ENCODE peak calls at places on chromosomes 12 and 14, in seven cellular contexts. One of them, this sample, is unnamed.

GRCh38 chr14:44204061-44204815 is 302.8 kb downstream of the FSCB start:
- DNase-seq in AG04449: no peak
- DNase-seq in neural progenitor cell: no peak
- DNase-seq in AG04450: no peak
- DNase-seq in HFF-Myc: no peak
- DNase-seq in astrocyte of the spinal cord: peak
- DNase-seq in GM10248: no peak
- DNase-seq in this sample: no peak

GRCh38 chr14:90091393-90091792 is 29.6 kb downstream of the KCNK13 start:
- DNase-seq in AG04449: no peak
- DNase-seq in neural progenitor cell: no peak
- DNase-seq in AG04450: no peak
- DNase-seq in HFF-Myc: no peak
- DNase-seq in astrocyte of the spinal cord: peak
- DNase-seq in GM10248: no peak
- DNase-seq in this sample: no peak

GRCh38 chr12:26172013-26172412 is 23.4 kb upstream of the SSPN start:
- DNase-seq in AG04449: no peak
- DNase-seq in neural progenitor cell: no peak
- DNase-seq in AG04450: no peak
- DNase-seq in HFF-Myc: no peak
- DNase-seq in astrocyte of the spinal cord: no peak
- DNase-seq in GM10248: no peak
- DNase-seq in this sample: no peak

GRCh38 chr14:77114609-77115008 is 16.6 kb downstream of the CIPC start:
- DNase-seq in AG04449: no peak
- DNase-seq in neural progenitor cell: no peak
- DNase-seq in AG04450: no peak
- DNase-seq in HFF-Myc: no peak
- DNase-seq in astrocyte of the spinal cord: no peak
- DNase-seq in GM10248: no peak
- DNase-seq in this sample: no peak

GRCh38 chr14:104105822-104106470 is 20.4 kb downstream of the ASPG start:
- DNase-seq in AG04449: no peak
- DNase-seq in neural progenitor cell: no peak
- DNase-seq in AG04450: no peak
- DNase-seq in HFF-Myc: no peak
- DNase-seq in astrocyte of the spinal cord: no peak
- DNase-seq in GM10248: no peak
- DNase-seq in this sample: no peak

GRCh38 chr12:111687255-111687654 is 1.4 kb downstream of the ACAD10 start:
- DNase-seq in AG04449: no peak
- DNase-seq in neural progenitor cell: no peak
- DNase-seq in AG04450: no peak
- DNase-seq in HFF-Myc: no peak
- DNase-seq in astrocyte of the spinal cord: no peak
- DNase-seq in GM10248: peak
- DNase-seq in this sample: peak

GRCh38 chr12:112005419-112006395 is 7.3 kb downstream of the TMEM116 start:
- DNase-seq in AG04449: no peak
- DNase-seq in neural progenitor cell: peak
- DNase-seq in AG04450: no peak
- DNase-seq in HFF-Myc: no peak
- DNase-seq in astrocyte of the spinal cord: no peak
- DNase-seq in GM10248: no peak
- DNase-seq in this sample: no peak

GRCh38 chr14:38016497-38016896 is 191.2 kb upstream of the SSTR1 start:
- DNase-seq in AG04449: no peak
- DNase-seq in neural progenitor cell: no peak
- DNase-seq in AG04450: no peak
- DNase-seq in HFF-Myc: no peak
- DNase-seq in astrocyte of the spinal cord: no peak
- DNase-seq in GM10248: no peak
- DNase-seq in this sample: no peak

GRCh38 chr14:105026789-105027563 is 6.1 kb upstream of the CDCA4 start:
- DNase-seq in AG04449: no peak
- DNase-seq in neural progenitor cell: no peak
- DNase-seq in AG04450: no peak
- DNase-seq in HFF-Myc: no peak
- DNase-seq in astrocyte of the spinal cord: peak
- DNase-seq in GM10248: peak
- DNase-seq in this sample: peak

GRCh38 chr14:70721542-70721941 is 79.8 kb downstream of the TTC9 start:
- DNase-seq in AG04449: no peak
- DNase-seq in neural progenitor cell: no peak
- DNase-seq in AG04450: no peak
- DNase-seq in HFF-Myc: no peak
- DNase-seq in astrocyte of the spinal cord: no peak
- DNase-seq in GM10248: no peak
- DNase-seq in this sample: no peak

GRCh38 chr12:29517265-29517664 is 19.8 kb upstream of the OVCH1 start:
- DNase-seq in AG04449: no peak
- DNase-seq in neural progenitor cell: no peak
- DNase-seq in AG04450: no peak
- DNase-seq in HFF-Myc: no peak
- DNase-seq in astrocyte of the spinal cord: no peak
- DNase-seq in GM10248: no peak
- DNase-seq in this sample: no peak

GRCh38 chr12:93886533-93887511 is 209.6 kb downstream of the CRADD start:
- DNase-seq in AG04449: peak
- DNase-seq in neural progenitor cell: no peak
- DNase-seq in AG04450: peak
- DNase-seq in HFF-Myc: peak
- DNase-seq in astrocyte of the spinal cord: peak
- DNase-seq in GM10248: no peak
- DNase-seq in this sample: no peak

GRCh38 chr14:75982724-75983358 is 1.0 kb upstream of the TGFB3 start:
- DNase-seq in AG04449: no peak
- DNase-seq in neural progenitor cell: no peak
- DNase-seq in AG04450: peak
- DNase-seq in HFF-Myc: no peak
- DNase-seq in astrocyte of the spinal cord: peak
- DNase-seq in GM10248: no peak
- DNase-seq in this sample: no peak

GRCh38 chr12:3704512-3705348 is 48.2 kb downstream of the CRACR2A start:
- DNase-seq in AG04449: no peak
- DNase-seq in neural progenitor cell: no peak
- DNase-seq in AG04450: no peak
- DNase-seq in HFF-Myc: no peak
- DNase-seq in astrocyte of the spinal cord: peak
- DNase-seq in GM10248: no peak
- DNase-seq in this sample: no peak

GRCh38 chr12:114750905-114751304 is 66.9 kb upstream of the TBX3 start:
- DNase-seq in AG04449: no peak
- DNase-seq in neural progenitor cell: no peak
- DNase-seq in AG04450: no peak
- DNase-seq in HFF-Myc: no peak
- DNase-seq in astrocyte of the spinal cord: no peak
- DNase-seq in GM10248: no peak
- DNase-seq in this sample: no peak

GRCh38 chr14:21105095-21105494 is 4.2 kb downstream of the TMEM253 start:
- DNase-seq in AG04449: no peak
- DNase-seq in neural progenitor cell: no peak
- DNase-seq in AG04450: no peak
- DNase-seq in HFF-Myc: no peak
- DNase-seq in astrocyte of the spinal cord: no peak
- DNase-seq in GM10248: peak
- DNase-seq in this sample: no peak

GRCh38 chr14:79496701-79497100 is 714.6 kb downstream of the DIO2 start:
- DNase-seq in AG04449: no peak
- DNase-seq in neural progenitor cell: no peak
- DNase-seq in AG04450: no peak
- DNase-seq in HFF-Myc: no peak
- DNase-seq in astrocyte of the spinal cord: no peak
- DNase-seq in GM10248: no peak
- DNase-seq in this sample: no peak

GRCh38 chr14:58830121-58830520 is 192.4 kb downstream of the DACT1 start:
- DNase-seq in AG04449: no peak
- DNase-seq in neural progenitor cell: no peak
- DNase-seq in AG04450: no peak
- DNase-seq in HFF-Myc: no peak
- DNase-seq in astrocyte of the spinal cord: no peak
- DNase-seq in GM10248: no peak
- DNase-seq in this sample: no peak

GRCh38 chr12:75699728-75700496 is 188.5 kb upstream of the KRR1 start:
- DNase-seq in AG04449: no peak
- DNase-seq in neural progenitor cell: no peak
- DNase-seq in AG04450: no peak
- DNase-seq in HFF-Myc: no peak
- DNase-seq in astrocyte of the spinal cord: peak
- DNase-seq in GM10248: no peak
- DNase-seq in this sample: no peak

GRCh38 chr14:73283592-73284379 is 46.5 kb downstream of the PAPLN start:
- DNase-seq in AG04449: no peak
- DNase-seq in neural progenitor cell: peak
- DNase-seq in AG04450: no peak
- DNase-seq in HFF-Myc: no peak
- DNase-seq in astrocyte of the spinal cord: peak
- DNase-seq in GM10248: no peak
- DNase-seq in this sample: no peak

GRCh38 chr12:49792976-49793580 is 35.1 kb downstream of the NCKAP5L start:
- DNase-seq in AG04449: no peak
- DNase-seq in neural progenitor cell: no peak
- DNase-seq in AG04450: no peak
- DNase-seq in HFF-Myc: no peak
- DNase-seq in astrocyte of the spinal cord: no peak
- DNase-seq in GM10248: peak
- DNase-seq in this sample: no peak

GRCh38 chr12:108640802-108641445 is 7.2 kb upstream of the SELPLG start:
- DNase-seq in AG04449: no peak
- DNase-seq in neural progenitor cell: no peak
- DNase-seq in AG04450: no peak
- DNase-seq in HFF-Myc: no peak
- DNase-seq in astrocyte of the spinal cord: peak
- DNase-seq in GM10248: no peak
- DNase-seq in this sample: no peak

GRCh38 chr14:25050494-25051170 is 685 bp upstream of the STXBP6 start:
- DNase-seq in AG04449: no peak
- DNase-seq in neural progenitor cell: peak
- DNase-seq in AG04450: no peak
- DNase-seq in HFF-Myc: peak
- DNase-seq in astrocyte of the spinal cord: peak
- DNase-seq in GM10248: no peak
- DNase-seq in this sample: no peak

DNA sequence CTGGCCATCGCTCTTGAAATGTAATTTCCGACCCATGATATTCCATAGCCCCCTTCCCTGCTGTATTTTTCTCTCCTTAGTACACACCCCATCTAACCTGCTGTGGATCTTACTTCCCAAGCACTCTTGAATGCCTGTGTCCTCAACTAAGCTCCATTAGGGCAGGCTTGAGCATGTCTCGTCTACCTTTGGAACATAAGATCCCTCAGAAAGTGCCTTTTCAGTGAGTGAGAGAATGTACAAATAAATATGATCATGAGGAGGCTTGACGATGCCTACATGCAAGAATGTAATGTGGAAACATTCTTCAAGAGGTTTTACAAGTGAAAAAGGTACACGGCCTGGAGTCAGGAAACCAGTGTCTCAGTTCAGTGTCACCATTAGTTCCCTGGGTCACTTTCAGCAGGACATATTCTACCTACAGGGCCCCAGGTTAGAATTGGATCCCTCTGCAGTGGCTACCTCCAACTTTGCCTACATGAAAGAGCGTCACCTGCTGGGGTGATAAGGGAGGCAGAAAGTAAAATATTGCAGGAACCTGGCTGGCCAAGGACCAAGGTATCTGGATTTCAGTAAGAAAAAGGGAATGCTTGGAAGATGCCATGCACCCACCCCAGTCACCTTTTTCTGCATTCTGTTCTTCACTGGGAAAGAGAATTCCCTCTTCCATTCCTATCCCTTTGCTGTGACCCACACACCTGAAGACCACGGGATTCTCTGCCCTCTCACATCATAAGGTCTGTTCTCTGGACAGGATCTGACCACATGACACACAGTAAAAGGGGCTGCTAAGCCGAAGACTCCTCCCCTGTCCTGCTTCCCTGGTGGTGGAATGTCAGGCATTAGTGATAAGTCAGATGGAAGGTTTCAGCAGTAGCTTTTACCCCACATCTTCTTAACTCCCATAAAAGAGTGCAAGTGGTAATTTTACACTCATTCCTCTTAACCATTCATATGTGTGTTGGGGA is 24.6 kb upstream of the SERPINA1 start:
- DNase-seq in AG04449: no peak
- DNase-seq in neural progenitor cell: no peak
- DNase-seq in AG04450: no peak
- DNase-seq in HFF-Myc: no peak
- DNase-seq in astrocyte of the spinal cord: no peak
- DNase-seq in GM10248: no peak
- DNase-seq in this sample: no peak
- TF ChIP-seq CTCF in AG04449: peak
- TF ChIP-seq CTCF in neural progenitor cell: peak
- TF ChIP-seq CTCF in AG04450: peak
- TF ChIP-seq CTCF in HFF-Myc: peak
- TF ChIP-seq CTCF in astrocyte of the spinal cord: peak
- TF ChIP-seq CTCF in GM10248: peak
- TF ChIP-seq CTCF in this sample: peak

GRCh38 chr12:16962889-16963288 is 356.9 kb upstream of the LMO3 start:
- DNase-seq in AG04449: no peak
- DNase-seq in neural progenitor cell: no peak
- DNase-seq in AG04450: no peak
- DNase-seq in HFF-Myc: no peak
- DNase-seq in astrocyte of the spinal cord: no peak
- DNase-seq in GM10248: no peak
- DNase-seq in this sample: no peak
- TF ChIP-seq CTCF in AG04449: no peak
- TF ChIP-seq CTCF in neural progenitor cell: peak
- TF ChIP-seq CTCF in AG04450: no peak
- TF ChIP-seq CTCF in HFF-Myc: no peak
- TF ChIP-seq CTCF in astrocyte of the spinal cord: no peak
- TF ChIP-seq CTCF in GM10248: no peak
- TF ChIP-seq CTCF in this sample: no peak

DNA sequence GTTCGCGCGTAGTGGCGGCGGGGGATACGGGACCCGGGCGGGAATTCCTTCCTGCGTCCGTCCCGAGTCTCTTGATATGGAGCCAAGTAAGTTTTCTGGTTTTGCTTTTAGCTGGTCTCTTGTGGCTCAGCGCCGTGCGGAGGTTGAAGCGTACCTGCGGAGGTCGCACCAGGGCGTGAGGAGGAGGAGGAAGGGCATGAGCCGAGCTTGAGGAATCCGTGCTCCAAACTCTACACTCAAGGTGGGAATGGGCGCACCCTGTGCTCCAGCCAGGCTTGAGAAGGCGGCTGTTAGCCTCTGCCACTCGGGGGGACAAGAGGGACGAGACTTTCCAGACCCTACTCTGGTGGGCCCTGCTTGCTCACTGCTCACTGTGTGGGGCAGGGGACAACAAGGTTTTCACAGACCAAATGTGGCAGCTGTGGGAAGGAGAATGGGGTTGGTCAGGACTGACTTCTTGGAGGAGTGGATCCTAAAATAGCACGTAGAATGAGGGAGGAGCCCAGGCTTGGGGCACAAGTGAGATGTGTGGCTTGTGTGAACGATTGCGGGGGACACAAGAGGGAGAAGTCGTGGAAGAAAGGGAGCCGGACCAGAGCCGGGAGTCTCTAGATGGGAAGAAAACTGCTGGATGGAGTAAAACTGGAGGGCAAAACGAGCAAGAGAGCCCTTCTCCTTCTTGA is 606 bp downstream of the ATG101 start:
- DNase-seq in AG04449: no peak
- DNase-seq in neural progenitor cell: no peak
- DNase-seq in AG04450: no peak
- DNase-seq in HFF-Myc: no peak
- DNase-seq in astrocyte of the spinal cord: no peak
- DNase-seq in GM10248: no peak
- DNase-seq in this sample: no peak
- TF ChIP-seq CTCF in AG04449: no peak
- TF ChIP-seq CTCF in neural progenitor cell: no peak
- TF ChIP-seq CTCF in AG04450: no peak
- TF ChIP-seq CTCF in HFF-Myc: no peak
- TF ChIP-seq CTCF in astrocyte of the spinal cord: no peak
- TF ChIP-seq CTCF in GM10248: no peak
- TF ChIP-seq CTCF in this sample: no peak

GRCh38 chr14:56247495-56248087 is 129.4 kb downstream of the PELI2 start:
- DNase-seq in AG04449: no peak
- DNase-seq in neural progenitor cell: no peak
- DNase-seq in AG04450: no peak
- DNase-seq in HFF-Myc: no peak
- DNase-seq in astrocyte of the spinal cord: peak
- DNase-seq in GM10248: no peak
- DNase-seq in this sample: no peak
- TF ChIP-seq CTCF in AG04449: peak
- TF ChIP-seq CTCF in neural progenitor cell: peak
- TF ChIP-seq CTCF in AG04450: peak
- TF ChIP-seq CTCF in HFF-Myc: no peak
- TF ChIP-seq CTCF in astrocyte of the spinal cord: peak
- TF ChIP-seq CTCF in GM10248: peak
- TF ChIP-seq CTCF in this sample: no peak

This sample was measured in GM20000.